ENCODE peak calls at places on chromosomes 3 and 15, in seven cellular contexts. One of them, this sample, is unnamed.
A peak's percentile ranks its signal among the peaks of the same experiment; 100 is the strongest.

GRCh38 chr3:105842943-105843342 is 25.9 kb downstream of the CBLB start:
- DNase-seq in AG04450: no peak
- DNase-seq in CD4-positive, alpha-beta T cell: no peak
- DNase-seq in esophagus muscularis mucosa: no peak
- DNase-seq in pancreas: no peak
- DNase-seq in testis: no peak
- DNase-seq in adrenal gland: no peak
- DNase-seq in this sample: no peak

GRCh38 chr3:53114011-53114400 is 16.2 kb downstream of the RFT1 start:
- DNase-seq in AG04450: no peak
- DNase-seq in CD4-positive, alpha-beta T cell: peak; percentile 73
- DNase-seq in esophagus muscularis mucosa: peak; percentile 96
- DNase-seq in pancreas: peak; percentile 64
- DNase-seq in testis: peak; percentile 91
- DNase-seq in adrenal gland: peak; percentile 93
- DNase-seq in this sample: peak; percentile 85

GRCh38 chr15:48536681-48537091 is 108.8 kb downstream of the FBN1 start:
- DNase-seq in AG04450: no peak
- DNase-seq in CD4-positive, alpha-beta T cell: no peak
- DNase-seq in esophagus muscularis mucosa: no peak
- DNase-seq in pancreas: no peak
- DNase-seq in testis: no peak
- DNase-seq in adrenal gland: no peak
- DNase-seq in this sample: no peak

GRCh38 chr15:70435872-70436271 is 327.5 kb downstream of the UACA start:
- DNase-seq in AG04450: no peak
- DNase-seq in CD4-positive, alpha-beta T cell: no peak
- DNase-seq in esophagus muscularis mucosa: no peak
- DNase-seq in pancreas: no peak
- DNase-seq in testis: no peak
- DNase-seq in adrenal gland: no peak
- DNase-seq in this sample: no peak

GRCh38 chr3:13644341-13645082 is 95.6 kb downstream of the FBLN2 start:
- DNase-seq in AG04450: no peak
- DNase-seq in CD4-positive, alpha-beta T cell: no peak
- DNase-seq in esophagus muscularis mucosa: no peak
- DNase-seq in pancreas: no peak
- DNase-seq in testis: no peak
- DNase-seq in adrenal gland: no peak
- DNase-seq in this sample: no peak

GRCh38 chr15:71687902-71688508 is 122.3 kb upstream of the NR2E3 start:
- DNase-seq in AG04450: no peak
- DNase-seq in CD4-positive, alpha-beta T cell: no peak
- DNase-seq in esophagus muscularis mucosa: no peak
- DNase-seq in pancreas: no peak
- DNase-seq in testis: no peak
- DNase-seq in adrenal gland: no peak
- DNase-seq in this sample: no peak

GRCh38 chr3:198071602-198072285 is 111.7 kb downstream of the LMLN start:
- DNase-seq in AG04450: peak; percentile 66
- DNase-seq in CD4-positive, alpha-beta T cell: peak; percentile 27
- DNase-seq in esophagus muscularis mucosa: no peak
- DNase-seq in pancreas: no peak
- DNase-seq in testis: no peak
- DNase-seq in adrenal gland: no peak
- DNase-seq in this sample: no peak

GRCh38 chr15:26128611-26129140 is 265.5 kb upstream of the ATP10A start:
- DNase-seq in AG04450: no peak
- DNase-seq in CD4-positive, alpha-beta T cell: no peak
- DNase-seq in esophagus muscularis mucosa: peak; percentile 55
- DNase-seq in pancreas: peak; percentile 39
- DNase-seq in testis: no peak
- DNase-seq in adrenal gland: no peak
- DNase-seq in this sample: no peak

GRCh38 chr3:79461129-79461792 is 306.5 kb downstream of the ROBO1 start:
- DNase-seq in AG04450: no peak
- DNase-seq in CD4-positive, alpha-beta T cell: no peak
- DNase-seq in esophagus muscularis mucosa: no peak
- DNase-seq in pancreas: no peak
- DNase-seq in testis: no peak
- DNase-seq in adrenal gland: no peak
- DNase-seq in this sample: no peak

GRCh38 chr15:89803941-89804800 is 10.5 kb downstream of the ANPEP start:
- DNase-seq in AG04450: no peak
- DNase-seq in CD4-positive, alpha-beta T cell: no peak
- DNase-seq in esophagus muscularis mucosa: no peak
- DNase-seq in pancreas: peak; percentile 86
- DNase-seq in testis: no peak
- DNase-seq in adrenal gland: no peak
- DNase-seq in this sample: no peak

GRCh38 chr15:39133201-39133600 is 447.7 kb upstream of the THBS1 start:
- DNase-seq in AG04450: peak; percentile 56
- DNase-seq in CD4-positive, alpha-beta T cell: no peak
- DNase-seq in esophagus muscularis mucosa: no peak
- DNase-seq in pancreas: no peak
- DNase-seq in testis: no peak
- DNase-seq in adrenal gland: no peak
- DNase-seq in this sample: no peak

GRCh38 chr3:52606373-52607085 is 70.1 kb downstream of the UQCC5 start:
- DNase-seq in AG04450: no peak
- DNase-seq in CD4-positive, alpha-beta T cell: no peak
- DNase-seq in esophagus muscularis mucosa: no peak
- DNase-seq in pancreas: peak; percentile 55
- DNase-seq in testis: no peak
- DNase-seq in adrenal gland: peak; percentile 71
- DNase-seq in this sample: no peak

GRCh38 chr15:62121273-62122015 is 43.6 kb downstream of the C2CD4B start:
- DNase-seq in AG04450: no peak
- DNase-seq in CD4-positive, alpha-beta T cell: no peak
- DNase-seq in esophagus muscularis mucosa: peak; percentile 47
- DNase-seq in pancreas: no peak
- DNase-seq in testis: no peak
- DNase-seq in adrenal gland: no peak
- DNase-seq in this sample: no peak

GRCh38 chr15:62119224-62119925 is 45.7 kb downstream of the C2CD4B start:
- DNase-seq in AG04450: peak; percentile 78
- DNase-seq in CD4-positive, alpha-beta T cell: no peak
- DNase-seq in esophagus muscularis mucosa: no peak
- DNase-seq in pancreas: no peak
- DNase-seq in testis: no peak
- DNase-seq in adrenal gland: no peak
- DNase-seq in this sample: no peak

GRCh38 chr15:62118446-62118964 is 46.6 kb downstream of the C2CD4B start:
- DNase-seq in AG04450: no peak
- DNase-seq in CD4-positive, alpha-beta T cell: no peak
- DNase-seq in esophagus muscularis mucosa: no peak
- DNase-seq in pancreas: no peak
- DNase-seq in testis: no peak
- DNase-seq in adrenal gland: no peak
- DNase-seq in this sample: peak; percentile 21

GRCh38 chr15:62120776-62121175 is 44.3 kb downstream of the C2CD4B start:
- DNase-seq in AG04450: no peak
- DNase-seq in CD4-positive, alpha-beta T cell: no peak
- DNase-seq in esophagus muscularis mucosa: peak; percentile 70
- DNase-seq in pancreas: no peak
- DNase-seq in testis: no peak
- DNase-seq in adrenal gland: no peak
- DNase-seq in this sample: no peak

GRCh38 chr15:62119926-62120273 is 45.2 kb downstream of the C2CD4B start:
- DNase-seq in AG04450: no peak
- DNase-seq in CD4-positive, alpha-beta T cell: no peak
- DNase-seq in esophagus muscularis mucosa: no peak
- DNase-seq in pancreas: no peak
- DNase-seq in testis: no peak
- DNase-seq in adrenal gland: no peak
- DNase-seq in this sample: no peak
- H3K27ac ChIP-seq in AG04450: peak overlapping the region; percentile 4
- H3K27ac ChIP-seq in CD4-positive, alpha-beta T cell: no peak overlapping the region
- H3K27ac ChIP-seq in esophagus muscularis mucosa: peak overlapping the region; percentile 78
- H3K27ac ChIP-seq in pancreas: no peak overlapping the region
- H3K27ac ChIP-seq in testis: no peak overlapping the region
- H3K27ac ChIP-seq in adrenal gland: peak overlapping the region; percentile 21
- H3K27ac ChIP-seq in this sample: no peak overlapping the region

DNA sequence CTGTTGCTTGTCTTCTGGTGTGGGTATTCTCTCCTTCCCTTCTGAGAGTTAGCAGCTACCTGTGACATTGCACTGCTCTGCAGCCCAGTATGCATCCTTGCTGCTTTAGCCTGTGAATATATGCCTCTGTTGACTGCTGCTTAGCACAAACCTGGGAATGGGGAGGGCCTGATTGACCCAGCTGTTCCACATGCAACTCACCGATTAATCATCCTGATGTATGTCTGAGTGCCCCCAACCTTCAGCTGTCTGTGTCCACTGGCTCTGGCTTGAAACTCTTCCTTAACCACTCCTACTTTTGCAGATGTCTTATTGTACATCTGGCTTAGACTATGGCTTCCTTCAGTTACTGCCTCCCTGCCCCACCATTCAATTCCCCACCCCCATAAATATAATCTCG is 119.1 kb downstream of the RASA2 start:
- DNase-seq in AG04450: no peak
- DNase-seq in CD4-positive, alpha-beta T cell: no peak
- DNase-seq in esophagus muscularis mucosa: no peak
- DNase-seq in pancreas: no peak
- DNase-seq in testis: no peak
- DNase-seq in adrenal gland: no peak
- DNase-seq in this sample: no peak
- H3K9me3 ChIP-seq in AG04450: peaks cover 3% of the 10 kb centered on the region
- H3K9me3 ChIP-seq in CD4-positive, alpha-beta T cell: peaks cover 9% of the 10 kb centered on the region
- H3K9me3 ChIP-seq in esophagus muscularis mucosa: no peaks in the 10 kb centered on the region
- H3K9me3 ChIP-seq in pancreas: no peaks in the 10 kb centered on the region
- H3K9me3 ChIP-seq in testis: no peaks in the 10 kb centered on the region
- H3K9me3 ChIP-seq in adrenal gland: no peaks in the 10 kb centered on the region
- H3K9me3 ChIP-seq in this sample: peaks cover 6% of the 10 kb centered on the region

DNA sequence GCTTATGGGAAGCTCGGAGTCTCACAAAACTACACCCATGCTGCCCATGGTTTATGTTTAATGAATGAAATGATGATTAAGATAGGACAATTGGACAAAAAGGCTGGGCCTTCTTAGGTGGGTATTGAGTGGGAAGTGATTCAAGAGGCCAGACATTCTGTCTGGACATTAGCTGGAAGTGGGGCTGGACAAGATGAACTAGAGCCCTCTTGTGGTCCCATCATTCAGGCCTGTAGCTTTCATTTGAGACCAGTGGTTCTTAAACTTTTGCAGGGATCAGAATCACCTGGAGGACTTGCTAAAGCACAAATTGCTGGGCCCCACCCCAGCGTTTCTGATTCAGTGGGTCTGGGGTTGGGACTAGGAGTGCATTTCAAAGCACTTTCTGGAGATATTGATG is 290.4 kb upstream of the CTDSPL start:
- DNase-seq in AG04450: no peak
- DNase-seq in CD4-positive, alpha-beta T cell: no peak
- DNase-seq in esophagus muscularis mucosa: no peak
- DNase-seq in pancreas: no peak
- DNase-seq in testis: no peak
- DNase-seq in adrenal gland: no peak
- DNase-seq in this sample: peak; percentile 18
- TF ChIP-seq CTCF in AG04450: peak; percentile 6
- TF ChIP-seq CTCF in CD4-positive, alpha-beta T cell: no peak
- TF ChIP-seq CTCF in esophagus muscularis mucosa: peak; percentile 12
- TF ChIP-seq CTCF in pancreas: no peak
- TF ChIP-seq CTCF in testis: no peak
- TF ChIP-seq CTCF in adrenal gland: no peak
- TF ChIP-seq CTCF in this sample: peak; percentile 65

GRCh38 chr3:112811917-112812660 is 34.6 kb downstream of the CD200R1L start:
- DNase-seq in AG04450: no peak
- DNase-seq in CD4-positive, alpha-beta T cell: no peak
- DNase-seq in esophagus muscularis mucosa: no peak
- DNase-seq in pancreas: no peak
- DNase-seq in testis: no peak
- DNase-seq in adrenal gland: no peak
- DNase-seq in this sample: no peak
- H3K27ac ChIP-seq in AG04450: peak overlapping the region; percentile 55
- H3K27ac ChIP-seq in CD4-positive, alpha-beta T cell: no peak overlapping the region
- H3K27ac ChIP-seq in esophagus muscularis mucosa: peak overlapping the region; percentile 69
- H3K27ac ChIP-seq in pancreas: no peak overlapping the region
- H3K27ac ChIP-seq in testis: no peak overlapping the region
- H3K27ac ChIP-seq in adrenal gland: peak overlapping the region; percentile 77
- H3K27ac ChIP-seq in this sample: no peak overlapping the region

DNA sequence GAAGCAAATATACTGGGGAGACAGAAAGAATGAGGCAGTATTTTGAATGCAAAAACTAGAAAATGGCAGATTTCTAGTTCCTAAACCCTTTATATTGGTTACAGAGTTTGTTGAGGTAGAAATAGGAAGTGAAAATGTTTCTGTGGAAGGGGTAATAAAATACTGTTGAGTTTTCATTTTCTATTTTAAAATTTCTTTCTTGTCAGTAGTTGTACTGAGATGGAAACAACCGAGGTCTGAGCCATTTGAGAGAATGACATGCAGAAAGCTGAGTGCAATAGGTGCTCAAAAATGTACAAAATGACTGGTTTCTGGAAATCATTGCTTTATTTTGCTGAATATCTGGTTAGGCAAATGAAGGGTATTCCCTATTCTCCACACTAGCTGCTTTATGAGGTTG is 361.4 kb downstream of the CHL1 start:
- DNase-seq in AG04450: no peak
- DNase-seq in CD4-positive, alpha-beta T cell: no peak
- DNase-seq in esophagus muscularis mucosa: no peak
- DNase-seq in pancreas: no peak
- DNase-seq in testis: no peak
- DNase-seq in adrenal gland: no peak
- DNase-seq in this sample: no peak
- H3K9me3 ChIP-seq in AG04450: no peaks in the 10 kb centered on the region
- H3K9me3 ChIP-seq in CD4-positive, alpha-beta T cell: no peaks in the 10 kb centered on the region
- H3K9me3 ChIP-seq in esophagus muscularis mucosa: no peaks in the 10 kb centered on the region
- H3K9me3 ChIP-seq in pancreas: no peaks in the 10 kb centered on the region
- H3K9me3 ChIP-seq in testis: no peaks in the 10 kb centered on the region
- H3K9me3 ChIP-seq in adrenal gland: no peaks in the 10 kb centered on the region
- H3K9me3 ChIP-seq in this sample: no peaks in the 10 kb centered on the region

GRCh38 chr3:124250053-124250452 is 258.1 kb upstream of the ROPN1 start:
- DNase-seq in AG04450: no peak
- DNase-seq in CD4-positive, alpha-beta T cell: no peak
- DNase-seq in esophagus muscularis mucosa: no peak
- DNase-seq in pancreas: no peak
- DNase-seq in testis: no peak
- DNase-seq in adrenal gland: no peak
- DNase-seq in this sample: no peak
- TF ChIP-seq CTCF in AG04450: no peak
- TF ChIP-seq CTCF in CD4-positive, alpha-beta T cell: no peak
- TF ChIP-seq CTCF in esophagus muscularis mucosa: no peak
- TF ChIP-seq CTCF in pancreas: no peak
- TF ChIP-seq CTCF in testis: no peak
- TF ChIP-seq CTCF in adrenal gland: no peak
- TF ChIP-seq CTCF in this sample: no peak

This sample was measured in WERI-Rb-1.